ENCODE peak calls at places on chromosomes 7 and 10, in ten cellular contexts. K is brain microvascular endothelial cell, F is progenitor cell of endocrine pancreas, O is cardiac fibroblast, U is foreskin fibroblast, W is heart right ventricle, L is coronary artery, H is PC-3, V is vagina, C is right lobe of liver. S is an unnamed sample.
A peak's percentile ranks its signal among the peaks of the same experiment; 100 is the strongest.

GRCh38 chr7:80151274-80151665 is 16.6 kb downstream of the GNAI1 start:
- DNase-seq in K (no peak), F (no peak), O (peak; percentile 54), U (peak; percentile 69), W (no peak), L (no peak), H (no peak), V (no peak), C (no peak), S (peak; percentile 85)

GRCh38 chr7:112866424-112866823 is 76.2 kb upstream of the TMEM168 start:
- DNase-seq in K (no peak), F (no peak), O (no peak), U (no peak), W (no peak), L (no peak), H (no peak), V (no peak), C (no peak), S (no peak)

GRCh38 chr10:120599202-120599724 is 142.2 kb downstream of the PLPP4 start:
- DNase-seq in K (no peak), F (no peak), O (no peak), U (no peak), W (no peak), L (no peak), H (no peak), V (no peak), C (no peak), S (no peak)

GRCh38 chr10:52314007-52314821 is at the start of gene DKK1:
- DNase-seq in K (peak; percentile 84), F (peak; percentile 51), O (peak; percentile 85), U (peak; percentile 85), W (peak; percentile 55), L (no peak), H (peak; percentile 100), V (no peak), C (peak; percentile 57), S (peak; percentile 83)

GRCh38 chr7:137957887-137958286 is 44.0 kb downstream of the CREB3L2 start:
- DNase-seq in K (peak; percentile 68), F (no peak), O (peak; percentile 70), U (peak; percentile 49), W (peak; percentile 32), L (peak; percentile 90), H (no peak), V (no peak), C (no peak), S (peak; percentile 45)

GRCh38 chr10:103145860-103146466 is 47.1 kb downstream of the NT5C2 start:
- DNase-seq in K (peak; percentile 88), F (no peak), O (peak; percentile 97), U (peak; percentile 90), W (peak; percentile 21), L (peak; percentile 82), H (peak; percentile 52), V (no peak), C (peak; percentile 92), S (peak; percentile 95)

GRCh38 chr10:132977807-132978206 is 35.4 kb upstream of the CFAP46 start:
- DNase-seq in K (no peak), F (no peak), O (no peak), U (no peak), W (no peak), L (no peak), H (no peak), V (no peak), C (no peak), S (no peak)

GRCh38 chr7:23693224-23693623 is 13.2 kb downstream of the FAM221A start:
- DNase-seq in K (no peak), F (no peak), O (no peak), U (no peak), W (no peak), L (no peak), H (no peak), V (no peak), C (no peak), S (no peak)

GRCh38 chr7:44073664-44074348 is 8.4 kb upstream of the PGAM2 start:
- DNase-seq in K (peak; percentile 55), F (no peak), O (no peak), U (peak; percentile 67), W (peak; percentile 83), L (peak; percentile 88), H (peak; percentile 87), V (no peak), C (peak; percentile 96), S (no peak)

GRCh38 chr10:61096056-61096455 is 152.1 kb upstream of the RHOBTB1 start:
- DNase-seq in K (no peak), F (no peak), O (no peak), U (no peak), W (no peak), L (no peak), H (no peak), V (no peak), C (no peak), S (no peak)

GRCh38 chr10:86202226-86202625 is 164.4 kb downstream of the GRID1 start:
- DNase-seq in K (no peak), F (no peak), O (no peak), U (no peak), W (no peak), L (no peak), H (no peak), V (no peak), C (no peak), S (no peak)

GRCh38 chr7:135981958-135982646 is 4.9 kb upstream of the MTPN start:
- DNase-seq in K (no peak), F (no peak), O (no peak), U (no peak), W (no peak), L (no peak), H (no peak), V (no peak), C (no peak), S (no peak)

GRCh38 chr7:87878208-87878735 is 2.0 kb downstream of the DBF4 start:
- DNase-seq in K (no peak), F (no peak), O (peak; percentile 29), U (no peak), W (no peak), L (no peak), H (peak; percentile 5), V (no peak), C (no peak), S (peak; percentile 49)

GRCh38 chr7:130942211-130942964 is 208.4 kb upstream of the KLF14 start:
- DNase-seq in K (no peak), F (no peak), O (peak; percentile 41), U (peak; percentile 52), W (no peak), L (no peak), H (peak; percentile 74), V (no peak), C (peak; percentile 84), S (peak; percentile 95)

GRCh38 chr7:135728136-135728669 is at the start of gene SLC13A4:
- DNase-seq in K (peak; percentile 53), F (no peak), O (no peak), U (no peak), W (no peak), L (no peak), H (no peak), V (no peak), C (no peak), S (peak; percentile 91)

GRCh38 chr7:40282858-40283257 is 148.1 kb downstream of the SUGCT start:
- DNase-seq in K (no peak), F (no peak), O (no peak), U (no peak), W (no peak), L (no peak), H (no peak), V (no peak), C (no peak), S (no peak)

GRCh38 chr10:7491949-7492659 is 81.3 kb upstream of the SFMBT2 start:
- DNase-seq in K (no peak), F (no peak), O (no peak), U (no peak), W (no peak), L (no peak), H (no peak), V (no peak), C (no peak), S (no peak)

GRCh38 chr7:125876436-125876835 is 946.8 kb upstream of the POT1 start:
- DNase-seq in K (no peak), F (no peak), O (no peak), U (no peak), W (no peak), L (no peak), H (no peak), V (no peak), C (no peak), S (peak; percentile 50)
- TF ChIP-seq CTCF in K (no peak), F (no peak), O (no peak), U (no peak), W (no peak), L (no peak), H (no peak), V (no peak), C (no peak), S (no peak)

GRCh38 chr10:6173203-6173602 is 29.5 kb upstream of the PFKFB3 start:
- DNase-seq in K (no peak), F (no peak), O (no peak), U (no peak), W (no peak), L (no peak), H (no peak), V (no peak), C (no peak), S (no peak)
- TF ChIP-seq CTCF in K (peak; percentile 54), F (peak; percentile 23), O (peak; percentile 24), U (no peak), W (peak; percentile 39), L (no peak), H (peak; percentile 34), V (peak; percentile 6), C (no peak), S (peak; percentile 46)

GRCh38 chr7:157307534-157307838 is 29.3 kb upstream of the DNAJB6 start:
- DNase-seq in K (no peak), F (no peak), O (no peak), U (no peak), W (no peak), L (no peak), H (no peak), V (no peak), C (no peak), S (no peak)

GRCh38 chr7:157306836-157307533 is 29.8 kb upstream of the DNAJB6 start:
- DNase-seq in K (no peak), F (no peak), O (no peak), U (no peak), W (no peak), L (no peak), H (no peak), V (no peak), C (no peak), S (no peak)

GRCh38 chr7:157312941-157313340 is 23.9 kb upstream of the DNAJB6 start:
- DNase-seq in K (no peak), F (no peak), O (no peak), U (no peak), W (no peak), L (no peak), H (no peak), V (no peak), C (no peak), S (no peak)

GRCh38 chr7:157310676-157311185 is 26.1 kb upstream of the DNAJB6 start:
- DNase-seq in K (no peak), F (no peak), O (no peak), U (no peak), W (no peak), L (no peak), H (peak; percentile 64), V (no peak), C (no peak), S (no peak)

GRCh38 chr7:157309990-157310668 is 26.7 kb upstream of the DNAJB6 start:
- DNase-seq in K (peak; percentile 94), F (no peak), O (peak; percentile 80), U (peak; percentile 88), W (no peak), L (no peak), H (peak; percentile 97), V (no peak), C (no peak), S (peak; percentile 94)
- TF ChIP-seq CTCF in K (no peak), F (no peak), O (no peak), U (no peak), W (no peak), L (no peak), H (no peak), V (no peak), C (no peak), S (no peak)

GRCh38 chr7:20104696-20105095 is 112.5 kb downstream of the MACC1 start:
- DNase-seq in K (no peak), F (no peak), O (no peak), U (no peak), W (no peak), L (no peak), H (no peak), V (no peak), C (no peak), S (no peak)
- TF ChIP-seq CTCF in K (no peak), F (no peak), O (no peak), U (no peak), W (no peak), L (no peak), H (no peak), V (no peak), C (no peak), S (no peak)

S was measured in choroid plexus epithelial cell.